ENCODE peak calls at places on chromosomes 12 and 14, in ten cellular contexts. Y is NCI-H446 treated with DMSO at 0.1 percent for 48 hours; K is A172; T is activated effector memory CD4-positive, alpha-beta T cell treated with anti-CD3 and anti-CD28 coated beads, Interleukin-2, amount 50 U/mL, for 16 hours; O is fibroblast of lung; R is tibial nerve; P is AG04450; C is NCI-H1436 treated with DMSO at 0.1 percent for 48 hours; A is right lobe of liver; X is stimulated activated CD8-positive, alpha-beta memory T cell treated with anti-CD3 and anti-CD28 coated beads, Interleukin-4, amount 100 ng/mL, for 4 hours. J is an unnamed sample.

GRCh38 chr12:18470251-18470650 is 208.9 kb downstream of the PIK3C2G start:
- DNase-seq in A (no peak), C (no peak), R (no peak), P (no peak), K (peak; percentile 14), T (no peak), O (peak; percentile 5), Y (no peak), X (no peak), J (no peak)

GRCh38 chr12:57765003-57765697 is 1.7 kb downstream of the CYP27B1 start:
- DNase-seq in X (no peak), K (no peak), Y (no peak), P (no peak), C (no peak), O (peak; percentile 28), A (no peak), R (no peak), T (peak; percentile 85), J (no peak)

GRCh38 chr12:27331299-27331926 is 1.2 kb upstream of the BMAL2 start:
- DNase-seq in R (no peak), K (peak; percentile 89), Y (no peak), O (peak; percentile 97), C (no peak), X (no peak), T (no peak), P (peak; percentile 81), A (no peak), J (no peak)

GRCh38 chr12:128772249-128772648 is 51.5 kb downstream of the SLC15A4 start:
- DNase-seq in P (no peak), K (no peak), C (no peak), A (no peak), Y (no peak), R (no peak), T (no peak), X (no peak), O (no peak), J (no peak)

GRCh38 chr14:61889914-61890351 is 127.7 kb downstream of the SNAPC1 start:
- DNase-seq in K (no peak), R (no peak), C (no peak), A (no peak), X (no peak), Y (no peak), T (no peak), P (no peak), O (no peak), J (no peak)

GRCh38 chr12:96140110-96140509 is 54.1 kb upstream of the ELK3 start:
- DNase-seq in O (peak; percentile 90), K (peak; percentile 56), P (no peak), A (no peak), R (no peak), C (no peak), X (no peak), Y (no peak), T (no peak), J (no peak)

GRCh38 chr12:30622509-30622908 is 73.2 kb downstream of the IPO8 start:
- DNase-seq in A (no peak), O (peak; percentile 70), K (peak; percentile 23), X (no peak), R (no peak), T (no peak), C (no peak), Y (no peak), P (peak; percentile 23), J (no peak)

GRCh38 chr14:66046035-66046434 is 440.1 kb upstream of the CCDC196 start:
- DNase-seq in R (no peak), A (no peak), Y (no peak), O (no peak), K (no peak), X (no peak), C (no peak), T (no peak), P (no peak), J (no peak)

GRCh38 chr12:107320929-107321618 is 227.7 kb upstream of the CRY1 start:
- DNase-seq in X (peak; percentile 28), P (no peak), A (no peak), T (peak; percentile 85), C (no peak), R (no peak), Y (no peak), O (peak; percentile 61), K (no peak), J (no peak)

GRCh38 chr12:2682301-2683282 is 112.2 kb upstream of the FKBP4 start:
- DNase-seq in O (peak; percentile 39), K (peak; percentile 41), Y (no peak), C (no peak), T (no peak), R (no peak), A (no peak), P (peak; percentile 36), X (no peak), J (no peak)